ENCODE peak calls at places on chromosomes 1 and 21, in five cellular contexts. U is NCI-H1092 treated with DMSO at 0.1 percent for 48 hours; C is NCI-H460; D is mesenchymal stem cell; A is activated effector memory CD4-positive, alpha-beta T cell treated with Interleukin-2 at 50 U/mL for 16 hours. X is an unnamed sample.

GRCh38 chr1:9833632-9834031 is 9.9 kb upstream of the CLSTN1 start:
- DNase-seq in U (no peak), C (no peak), D (no peak), A (no peak), X (no peak)

GRCh38 chr1:36740446-36740845 is 257.7 kb upstream of the CSF3R start:
- DNase-seq in U (no peak), C (no peak), D (no peak), A (no peak), X (no peak)

GRCh38 chr1:36475910-36476604 is 6.7 kb downstream of the CSF3R start:
- DNase-seq in U (no peak), C (no peak), D (no peak), A (no peak), X (no peak)

GRCh38 chr1:224736619-224737352 is 120.7 kb downstream of the CNIH3 start:
- DNase-seq in U (no peak), C (no peak), D (peak), A (no peak), X (no peak)

GRCh38 chr1:224707849-224708725 is 92.0 kb downstream of the CNIH3 start:
- DNase-seq in U (no peak), C (no peak), D (peak), A (no peak), X (no peak)

GRCh38 chr1:26799479-26800133 is 11.9 kb downstream of the PIGV start:
- DNase-seq in U (peak), C (no peak), D (peak), A (no peak), X (no peak)

GRCh38 chr1:161511018-161511755 is 5.9 kb downstream of the FCGR2A start:
- DNase-seq in U (peak), C (no peak), D (no peak), A (no peak), X (no peak)

GRCh38 chr1:228781161-228781771 is 46.0 kb downstream of the RHOU start:
- DNase-seq in U (peak), C (no peak), D (peak), A (no peak), X (no peak)

GRCh38 chr1:56424744-56425493 is 154.4 kb downstream of the PLPP3 start:
- DNase-seq in U (no peak), C (no peak), D (peak), A (no peak), X (no peak)

GRCh38 chr1:27596261-27596660 is 7.7 kb downstream of the AHDC1 start:
- DNase-seq in U (no peak), C (no peak), D (no peak), A (no peak), X (no peak)

GRCh38 chr1:201126463-201126831 is 537 bp downstream of the ASCL5 start:
- DNase-seq in U (no peak), C (no peak), D (no peak), A (no peak), X (no peak)

GRCh38 chr1:156260896-156261295 is 13.0 kb upstream of the PAQR6 start:
- DNase-seq in U (no peak), C (no peak), D (no peak), A (no peak), X (no peak)

GRCh38 chr1:245956225-245956624 is 550.9 kb downstream of the SMYD3 start:
- DNase-seq in U (no peak), C (no peak), D (no peak), A (peak), X (no peak)

GRCh38 chr21:46021978-46022544 is 40.5 kb downstream of the COL6A1 start:
- DNase-seq in U (no peak), C (no peak), D (peak), A (no peak), X (no peak)

GRCh38 chr1:27044613-27045091 is 32.0 kb upstream of the TENT5B start:
- DNase-seq in U (peak), C (peak), D (peak), A (peak), X (peak)

GRCh38 chr1:114585221-114585620 is 3.8 kb upstream of the BCAS2 start:
- DNase-seq in U (no peak), C (no peak), D (no peak), A (no peak), X (no peak)

GRCh38 chr1:245986404-245987221 is 520.5 kb downstream of the SMYD3 start:
- DNase-seq in U (no peak), C (peak), D (peak), A (no peak), X (no peak)

GRCh38 chr1:234725177-234726132 is 115.5 kb upstream of the IRF2BP2 start:
- DNase-seq in U (peak), C (no peak), D (no peak), A (peak), X (no peak)

GRCh38 chr1:181033128-181033798 is 520 bp upstream of the MR1 start:
- DNase-seq in U (no peak), C (peak), D (peak), A (peak), X (no peak)

GRCh38 chr1:74641876-74642275 is 31.7 kb downstream of the ERICH3 start:
- DNase-seq in U (no peak), C (no peak), D (no peak), A (no peak), X (no peak)

GRCh38 chr1:232477728-232478127 is 152.2 kb downstream of the SIPA1L2 start:
- DNase-seq in U (no peak), C (no peak), D (peak), A (no peak), X (no peak)

GRCh38 chr1:5279127-5279526 is 624.7 kb downstream of the AJAP1 start:
- DNase-seq in U (no peak), C (no peak), D (no peak), A (no peak), X (no peak)

X was measured in SK-N-MC.